ENCODE peak calls at places on chromosomes 3 and 15, in four cellular contexts. M, C, B and V are unnamed samples.

GRCh38 chr3:4866841-4867240 is 112.4 kb upstream of the BHLHE40 start:
- DNase-seq in M (peak), C (no peak), B (peak), V (no peak)

GRCh38 chr3:10088256-10088655 is 19.8 kb downstream of the FANCD2OS start:
- DNase-seq in C (no peak), M (peak), B (no peak), V (no peak)

GRCh38 chr3:15755181-15755580 is 42.6 kb downstream of the ANKRD28 start:
- DNase-seq in C (no peak), M (no peak), B (no peak), V (no peak)

GRCh38 chr3:133535971-133536634 is 37.4 kb upstream of the CDV3 start:
- DNase-seq in M (peak), C (no peak), B (peak), V (peak)

GRCh38 chr3:113534365-113534764 is 2.0 kb downstream of the SIDT1 start:
- DNase-seq in M (no peak), B (no peak), C (no peak), V (no peak)

GRCh38 chr3:65268411-65268810 is 580.6 kb upstream of the ADAMTS9 start:
- DNase-seq in M (peak), B (peak), C (no peak), V (no peak)

GRCh38 chr3:71064288-71064975 is 519.1 kb downstream of the FOXP1 start:
- DNase-seq in C (peak), B (peak), M (peak), V (no peak)

GRCh38 chr15:57655809-57656208 is 50.7 kb upstream of the POLR2M start:
- DNase-seq in M (no peak), C (no peak), B (no peak), V (no peak)

GRCh38 chr15:67043939-67044771 is 21.2 kb upstream of the SMAD3 start:
- DNase-seq in C (no peak), B (peak), M (peak), V (no peak)

GRCh38 chr15:65833501-65834220 is 35.6 kb upstream of the RAB11A start:
- DNase-seq in B (no peak), M (no peak), C (no peak), V (no peak)

GRCh38 chr3:31364711-31365110 is 168.0 kb upstream of the STT3B start:
- DNase-seq in B (peak), C (no peak), M (peak), V (no peak)

GRCh38 chr15:88403461-88403860 is 63.7 kb downstream of the MRPL46 start:
- DNase-seq in C (no peak), M (no peak), B (no peak), V (no peak)

GRCh38 chr3:29335438-29335837 is 54.6 kb downstream of the RBMS3 start:
- DNase-seq in B (peak), C (no peak), M (peak), V (peak)

GRCh38 chr15:97168704-97169475 is 791.6 kb upstream of the ARRDC4 start:
- DNase-seq in C (no peak), B (no peak), M (no peak), V (no peak)

GRCh38 chr3:59862686-59863085 is 812.9 kb upstream of the CFAP20DC start:
- DNase-seq in C (peak), B (peak), M (peak), V (no peak)

GRCh38 chr3:124587053-124587408 is 143.2 kb upstream of the UMPS start:
- DNase-seq in C (no peak), B (peak), M (peak), V (no peak)

GRCh38 chr15:99102332-99103235 is 2.3 kb upstream of the SYNM start:
- DNase-seq in C (no peak), B (no peak), M (peak), V (no peak)

GRCh38 chr3:81300324-81300927 is 461.0 kb downstream of the GBE1 start:
- DNase-seq in M (no peak), C (no peak), B (no peak), V (no peak)

GRCh38 chr3:40975711-40976121 is 223.6 kb upstream of the CTNNB1 start:
- DNase-seq in M (peak), C (no peak), B (peak), V (no peak)

GRCh38 chr3:129039271-129040038 is 21.1 kb upstream of the GP9 start:
- DNase-seq in C (no peak), M (no peak), B (no peak), V (no peak)

GRCh38 chr3:38548154-38548931 is 52.2 kb downstream of the EXOG start:
- DNase-seq in C (no peak), B (peak), M (peak), V (no peak)

GRCh38 chr3:194685723-194686413 is at the start of gene FAM43A:
- DNase-seq in B (peak), M (peak), C (peak), V (no peak)

GRCh38 chr3:194688207-194688711 is 2.6 kb downstream of the FAM43A start:
- DNase-seq in C (no peak), M (peak), B (no peak), V (no peak)

GRCh38 chr3:194686414-194686815 is 732 bp downstream of the FAM43A start:
- DNase-seq in C (no peak), B (no peak), M (no peak), V (no peak)

GRCh38 chr3:194687638-194688206 is 2.0 kb downstream of the FAM43A start:
- DNase-seq in B (peak), M (peak), C (no peak), V (no peak)

DNA sequence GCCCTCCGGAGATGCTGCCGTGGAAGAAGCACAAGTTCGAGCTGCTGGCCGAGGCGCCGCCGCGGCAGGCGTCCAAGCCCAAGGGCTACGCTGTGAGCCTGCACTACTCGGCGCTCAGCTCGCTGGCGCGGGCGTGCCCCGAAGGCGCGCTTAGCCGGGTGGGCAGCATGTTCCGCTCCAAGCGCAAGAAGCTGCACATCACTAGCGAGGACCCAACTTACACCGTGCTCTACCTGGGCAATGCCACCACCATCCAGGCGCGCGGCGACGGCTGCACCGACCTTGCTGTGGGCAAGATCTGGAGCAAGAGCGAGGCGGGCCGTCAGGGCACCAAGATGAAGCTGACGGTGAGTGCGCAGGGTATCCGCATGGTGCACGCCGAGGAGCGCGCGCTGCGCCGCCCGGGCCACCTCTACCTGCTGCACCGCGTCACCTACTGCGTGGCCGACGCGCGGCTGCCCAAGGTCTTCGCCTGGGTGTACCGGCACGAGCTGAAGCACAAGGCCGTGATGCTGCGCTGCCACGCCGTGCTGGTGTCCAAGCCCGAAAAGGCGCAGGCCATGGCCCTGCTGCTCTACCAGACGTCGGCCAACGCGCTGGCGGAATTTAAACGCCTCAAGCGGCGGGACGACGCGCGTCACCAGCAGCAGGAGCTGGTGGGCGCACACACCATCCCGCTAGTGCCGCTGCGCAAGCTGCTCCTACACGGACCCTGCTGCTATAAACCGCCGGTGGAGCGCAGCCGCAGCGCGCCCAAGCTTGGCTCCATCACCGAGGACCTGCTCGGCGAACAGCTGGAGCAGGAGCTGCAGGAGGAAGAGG is 1.3 kb downstream of the FAM43A start:
- DNase-seq in B (peak), M (peak), C (no peak), V (no peak)
- TF ChIP-seq EZH2 in B (peak), M (no peak), C (no peak), V (no peak)

DNA sequence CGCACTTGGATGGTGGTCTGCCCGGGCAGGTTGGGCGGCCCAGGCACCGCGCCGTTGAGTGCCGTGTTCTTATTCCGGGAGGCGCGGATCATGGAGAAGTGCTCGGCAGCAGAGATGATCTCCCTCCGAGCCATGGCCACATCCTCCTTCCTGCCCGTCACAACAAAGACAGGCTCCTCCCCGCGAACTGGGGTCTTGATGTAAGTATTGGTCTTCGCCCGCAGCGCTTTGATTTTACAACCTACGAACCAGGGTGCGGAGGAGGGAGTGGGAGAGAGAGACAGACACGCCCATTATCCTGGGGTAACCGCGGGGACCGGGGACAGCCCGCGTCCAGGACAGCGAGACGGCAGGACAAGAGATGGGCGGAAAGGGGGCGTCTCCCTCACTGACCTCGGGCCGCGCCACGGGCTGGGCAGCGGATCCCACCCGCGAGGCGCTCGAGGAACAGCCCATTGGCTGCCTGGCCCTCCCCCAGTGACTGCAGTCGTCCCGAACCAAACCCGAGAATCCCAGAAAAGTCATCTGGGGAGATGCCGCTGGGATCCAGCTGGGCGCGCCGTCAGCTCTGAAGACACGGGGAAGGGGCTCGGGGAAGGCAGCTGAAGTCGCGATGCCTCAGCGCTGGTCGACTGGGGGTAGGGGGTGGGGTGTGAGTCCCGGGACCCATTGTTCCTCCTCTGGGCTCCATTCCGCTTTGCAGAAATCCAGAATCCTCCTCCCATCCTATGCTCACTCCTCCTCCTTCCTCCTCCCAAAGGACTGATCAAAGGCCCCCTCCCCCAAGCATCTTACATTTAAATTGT is 1.2 kb downstream of the MEX3B start:
- DNase-seq in B (peak), M (peak), C (no peak), V (no peak)
- TF ChIP-seq EZH2 in B (no peak), M (no peak), C (no peak), V (no peak)

GRCh38 chr15:50180091-50180490 is 1.9 kb upstream of the SLC27A2 start:
- DNase-seq in B (no peak), C (no peak), M (no peak), V (no peak)
- TF ChIP-seq EZH2 in B (no peak), C (no peak), M (no peak), V (no peak)

GRCh38 chr3:184584001-184584891 is 22.7 kb downstream of the EPHB3 start:
- DNase-seq in M (no peak), C (no peak), B (no peak), V (no peak)
- TF ChIP-seq EZH2 in M (no peak), C (no peak), B (peak), V (no peak)

DNA sequence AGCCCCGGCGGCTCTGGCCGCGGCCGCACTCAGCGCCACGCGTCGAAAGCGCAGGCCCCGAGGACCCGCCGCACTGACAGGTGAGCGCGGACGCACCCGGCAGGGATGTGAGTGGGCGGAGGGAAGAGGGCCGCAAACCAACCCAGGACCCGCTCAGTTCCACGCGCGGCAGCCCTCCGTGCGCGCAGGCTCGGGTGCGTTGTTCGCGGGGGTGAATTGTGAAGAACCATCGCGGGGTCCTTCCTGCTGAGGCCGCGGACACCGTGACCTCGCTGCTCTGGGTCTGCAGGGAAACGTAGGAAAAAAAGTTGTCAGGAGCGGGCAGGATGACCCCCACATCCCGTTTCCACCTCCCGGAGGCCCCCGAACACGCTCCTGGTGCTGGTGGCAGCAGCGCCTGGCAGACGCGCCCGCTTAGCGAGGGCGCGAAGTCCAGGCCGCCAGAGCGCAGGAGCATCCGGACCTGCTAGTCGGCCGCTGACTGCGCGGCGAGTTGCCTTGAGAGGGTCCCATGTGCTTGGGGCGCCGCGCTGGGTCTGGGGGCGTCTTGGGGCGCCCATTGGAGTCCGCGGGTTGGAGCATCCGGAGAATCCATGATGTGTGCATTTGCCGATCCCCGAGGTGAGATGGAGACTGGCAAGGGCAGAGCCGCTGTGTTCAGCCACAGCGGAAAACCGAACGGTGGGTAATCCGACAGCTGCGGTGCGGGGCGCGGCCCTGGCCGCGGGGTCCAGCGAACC is 448 bp downstream of the GREM1 start:
- DNase-seq in B (no peak), M (peak), C (no peak), V (no peak)
- TF ChIP-seq EZH2 in B (no peak), M (peak), C (no peak), V (no peak)

GRCh38 chr15:29114277-29115092 is 155.1 kb downstream of the NSMCE3 start:
- DNase-seq in C (no peak), M (no peak), B (no peak), V (no peak)

GRCh38 chr15:29117778-29118177 is 151.8 kb downstream of the NSMCE3 start:
- DNase-seq in M (no peak), B (no peak), C (no peak), V (no peak)

GRCh38 chr15:29113336-29114276 is 156.0 kb downstream of the NSMCE3 start:
- DNase-seq in B (no peak), C (no peak), M (no peak), V (no peak)

GRCh38 chr15:29116970-29117700 is 152.5 kb downstream of the NSMCE3 start:
- DNase-seq in C (no peak), B (no peak), M (no peak), V (no peak)

GRCh38 chr15:29115093-29115991 is 154.3 kb downstream of the NSMCE3 start:
- DNase-seq in C (peak), B (no peak), M (no peak), V (no peak)
- TF ChIP-seq EZH2 in C (no peak), B (no peak), M (no peak), V (no peak)

GRCh38 chr3:143445118-143445517 is 325.5 kb downstream of the CHST2 start:
- DNase-seq in C (no peak), M (peak), B (peak), V (no peak)

GRCh38 chr3:143455480-143455879 is 335.9 kb downstream of the CHST2 start:
- DNase-seq in B (no peak), C (no peak), M (no peak), V (no peak)

GRCh38 chr3:143447491-143447890 is 327.9 kb downstream of the CHST2 start:
- DNase-seq in C (no peak), M (no peak), B (no peak), V (no peak)

DNA sequence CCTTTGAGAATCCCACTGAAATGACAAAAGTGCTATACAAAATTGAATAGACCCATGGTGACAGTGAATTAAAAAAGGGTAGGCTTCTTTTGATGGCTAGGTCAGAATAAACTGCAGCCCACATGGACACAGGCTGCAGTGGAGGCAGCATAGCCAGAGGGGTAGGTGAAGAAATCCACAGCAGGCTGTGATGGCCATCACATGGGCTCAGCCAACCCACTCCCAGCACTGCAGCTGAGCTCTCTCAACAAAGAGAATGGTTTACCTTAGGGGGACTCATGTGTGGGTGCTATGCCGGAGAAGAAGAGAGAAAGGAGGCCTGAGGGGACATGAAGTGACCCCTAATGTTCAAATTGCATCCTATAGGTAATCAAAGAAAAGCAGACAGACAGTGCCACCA is 331.1 kb downstream of the CHST2 start:
- DNase-seq in C (no peak), M (no peak), B (no peak), V (no peak)
- TF ChIP-seq EZH2 in C (no peak), M (no peak), B (no peak), V (no peak)